ENCODE peak calls at places on chromosomes 4 and X, in nine cellular contexts. K is Caco-2; V is left lung; P is tibial nerve; S is CD4-positive, alpha-beta T cell; H is brain microvascular endothelial cell; L is HFF-Myc; R is kidney epithelial cell; B is retinal pigment epithelial cell. X is an unnamed sample.
A peak's percentile ranks its signal among the peaks of the same experiment; 100 is the strongest.

GRCh38 chr4:121680571-121680970 is 16.2 kb downstream of the ANXA5 start:
- DNase-seq in K (no peak), V (no peak), P (no peak), S (no peak), H (no peak), L (no peak), R (no peak), B (no peak), X (no peak)

GRCh38 chr4:151584101-151584500 is 175.1 kb downstream of the FHIP1A start:
- DNase-seq in K (no peak), V (no peak), P (no peak), S (no peak), H (no peak), L (no peak), R (no peak), B (no peak), X (no peak)

GRCh38 chr4:7121861-7122653 is 54.2 kb upstream of the GRPEL1 start:
- DNase-seq in K (no peak), V (no peak), P (no peak), S (no peak), H (no peak), L (no peak), R (no peak), B (no peak), X (no peak)

GRCh38 chr4:118322831-118323502 is 29.8 kb downstream of the PRSS12 start:
- DNase-seq in K (no peak), V (no peak), P (no peak), S (no peak), H (no peak), L (no peak), R (no peak), B (no peak), X (no peak)

GRCh38 chr4:683982-684571 is 4.9 kb downstream of the SLC49A3 start:
- DNase-seq in K (peak; percentile 61), V (peak; percentile 89), P (peak; percentile 42), S (no peak), H (peak; percentile 47), L (no peak), R (no peak), B (peak; percentile 27), X (no peak)

GRCh38 chr4:184826315-184827266 is 823 bp upstream of the ACSL1 start:
- DNase-seq in K (no peak), V (peak; percentile 89), P (no peak), S (no peak), H (no peak), L (no peak), R (no peak), B (no peak), X (no peak)

GRCh38 chr4:42965326-42965725 is 72.8 kb downstream of the GRXCR1 start:
- DNase-seq in K (no peak), V (no peak), P (no peak), S (no peak), H (no peak), L (no peak), R (no peak), B (no peak), X (no peak)

GRCh38 chr4:169342906-169343560 is 72.3 kb upstream of the SH3RF1 start:
- DNase-seq in K (no peak), V (no peak), P (no peak), S (no peak), H (no peak), L (no peak), R (peak; percentile 25), B (no peak), X (no peak)

GRCh38 chr4:99352602-99353580 is at the start of gene ADH1C:
- DNase-seq in K (no peak), V (no peak), P (no peak), S (no peak), H (peak; percentile 9), L (no peak), R (no peak), B (no peak), X (no peak)

GRCh38 chr4:100421356-100421978 is 96.4 kb downstream of the EMCN start:
- DNase-seq in K (no peak), V (no peak), P (no peak), S (no peak), H (peak; percentile 10), L (peak; percentile 16), R (no peak), B (peak; percentile 11), X (no peak)

GRCh38 chr4:123696712-123697111 is 300.1 kb downstream of the SPRY1 start:
- DNase-seq in K (no peak), V (no peak), P (no peak), S (no peak), H (no peak), L (no peak), R (no peak), B (no peak), X (no peak)
- TF ChIP-seq CTCF in K (no peak), V (no peak), P (no peak), S (no peak), H (no peak), L (no peak), R (no peak), B (no peak), X (no peak)

GRCh38 chr4:119629142-119629471 is 503 bp upstream of the PDE5A start:
- DNase-seq in K (no peak), V (no peak), P (no peak), S (no peak), H (no peak), L (no peak), R (no peak), B (no peak), X (no peak)
- TF ChIP-seq CTCF in K (no peak), V (no peak), P (no peak), S (peak; percentile 55), H (no peak), L (no peak), R (no peak), B (no peak), X (no peak)

GRCh38 chr4:159446266-159446976 is 343.5 kb downstream of the RAPGEF2 start:
- DNase-seq in K (peak; percentile 48), V (no peak), P (no peak), S (no peak), H (peak; percentile 52), L (peak; percentile 66), R (no peak), B (no peak), X (peak; percentile 9)

GRCh38 chr4:159447296-159447695 is 344.4 kb downstream of the RAPGEF2 start:
- DNase-seq in K (no peak), V (no peak), P (no peak), S (no peak), H (no peak), L (no peak), R (no peak), B (no peak), X (no peak)

GRCh38 chr4:159445671-159446070 is 342.8 kb downstream of the RAPGEF2 start:
- DNase-seq in K (no peak), V (no peak), P (no peak), S (no peak), H (no peak), L (no peak), R (no peak), B (no peak), X (no peak)

GRCh38 chr4:159443975-159444374 is 341.1 kb downstream of the RAPGEF2 start:
- DNase-seq in K (no peak), V (no peak), P (no peak), S (no peak), H (no peak), L (no peak), R (no peak), B (no peak), X (no peak)

DNA sequence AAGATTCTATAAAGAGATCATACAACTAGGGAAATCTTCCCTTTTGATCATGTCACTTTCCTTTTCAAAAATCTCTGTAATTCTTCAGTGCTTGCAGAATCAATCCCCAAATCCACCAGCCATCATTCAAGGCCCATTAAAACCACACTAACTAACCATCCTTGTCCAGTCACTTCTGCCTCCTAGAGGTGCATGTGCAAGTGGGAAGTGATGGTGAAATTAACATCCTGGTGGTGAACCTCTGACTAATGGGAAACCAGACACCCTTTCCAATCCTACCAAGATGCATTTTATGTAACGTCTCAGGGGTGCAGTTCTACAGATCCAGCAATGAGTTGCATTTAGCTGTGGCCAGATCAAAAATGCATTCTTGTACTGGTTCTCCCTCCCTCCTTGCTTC is 341.8 kb downstream of the RAPGEF2 start:
- DNase-seq in K (no peak), V (no peak), P (no peak), S (no peak), H (peak; percentile 20), L (no peak), R (no peak), B (no peak), X (no peak)
- TF ChIP-seq CTCF in K (no peak), V (no peak), P (no peak), S (no peak), H (peak; percentile 48), L (no peak), R (peak; percentile 6), B (peak; percentile 21), X (no peak)

GRCh38 chrX:119694601-119695534 is 1.9 kb upstream of the SEPTIN6 start:
- DNase-seq in K (no peak), V (no peak), P (no peak), S (no peak), H (no peak), L (no peak), R (no peak), B (no peak), X (no peak)

GRCh38 chrX:119692241-119693031 is 532 bp downstream of the SEPTIN6 start:
- DNase-seq in K (peak; percentile 42), V (peak; percentile 81), P (no peak), S (peak; percentile 54), H (peak; percentile 17), L (no peak), R (no peak), B (no peak), X (peak; percentile 17)

GRCh38 chrX:119690921-119691716 is 1.8 kb downstream of the SEPTIN6 start:
- DNase-seq in K (no peak), V (no peak), P (no peak), S (peak; percentile 53), H (peak; percentile 17), L (no peak), R (no peak), B (no peak), X (no peak)

GRCh38 chrX:119693996-119694451 is 1.1 kb upstream of the SEPTIN6 start:
- DNase-seq in K (no peak), V (no peak), P (no peak), S (no peak), H (no peak), L (no peak), R (no peak), B (no peak), X (no peak)

DNA sequence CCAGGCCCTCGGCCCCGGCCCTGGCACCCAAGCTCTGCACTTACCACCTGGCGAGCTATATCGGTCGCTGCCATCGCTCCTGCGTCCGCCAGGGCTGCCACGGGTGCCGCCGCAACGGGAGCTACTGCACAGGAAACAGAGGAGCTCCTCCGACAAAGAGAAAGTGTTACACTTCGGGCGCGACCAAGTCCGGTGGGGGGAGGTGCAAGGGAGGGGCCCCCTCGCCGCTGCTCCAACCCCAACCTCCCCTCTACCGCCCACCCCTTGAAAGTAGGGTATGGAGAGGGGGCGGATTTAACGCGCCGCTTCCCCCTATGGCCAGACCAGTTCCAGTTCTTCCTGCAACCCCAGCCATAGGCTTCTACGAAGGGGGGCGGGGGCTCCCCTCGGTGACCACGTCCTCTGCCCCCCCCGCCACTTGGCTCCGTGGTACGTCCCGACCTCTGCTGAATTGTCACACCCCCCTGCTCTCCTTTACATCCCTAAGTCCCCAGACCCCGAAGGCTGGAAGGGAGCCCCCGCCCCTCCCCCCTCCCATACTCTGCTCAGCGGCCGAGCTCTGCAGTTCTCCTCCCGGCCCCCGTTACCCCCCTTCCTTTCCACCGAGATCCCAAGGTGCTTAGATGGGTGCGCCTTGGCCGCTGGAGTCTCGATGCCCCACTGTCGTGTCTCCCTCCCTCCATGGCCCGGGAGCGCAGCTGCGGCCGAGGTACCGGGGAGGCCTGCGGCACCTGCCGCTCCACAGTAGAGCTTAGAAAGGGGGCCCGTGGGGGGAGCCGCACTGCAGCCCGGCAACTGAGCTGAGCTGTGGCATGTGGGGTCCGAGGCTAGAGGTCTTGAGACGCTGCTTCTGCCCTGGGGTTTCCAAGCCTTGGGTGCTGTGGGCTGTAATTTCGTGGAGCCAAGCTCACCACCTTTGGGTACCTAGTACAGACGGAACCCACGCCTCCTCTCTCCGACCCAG is at the start of gene SEPTIN6:
- DNase-seq in K (peak; percentile 68), V (peak; percentile 88), P (peak; percentile 26), S (peak; percentile 82), H (peak; percentile 60), L (no peak), R (no peak), B (no peak), X (peak; percentile 57)
- TF ChIP-seq CTCF in K (no peak), V (no peak), P (no peak), S (no peak), H (peak; percentile 24), L (no peak), R (no peak), B (no peak), X (peak; percentile 17)

X was measured in progenitor cell of endocrine pancreas.